ENCODE peak calls at places on chromosome 14, in nine cellular contexts. N is upper lobe of left lung; U is lung; R is esophagus squamous epithelium; K is CD4-positive, CD25-positive, alpha-beta regulatory T cell; A is tibial artery; I is GM12878; H is fibroblast of lung; Y is stomach. P is an unnamed sample. For H3K36me3, the result is how much of the 10 kb centered on the place peaks cover.

GRCh38 chr14:55277972-55278740 is 6.9 kb downstream of the FBXO34 start:
- DNase-seq in A (no peak), N (no peak), I (no peak), H (no peak), R (no peak), K (no peak), Y (no peak), U (no peak), P (no peak)

GRCh38 chr14:93859957-93860356 is 67.2 kb upstream of the FAM181A start:
- DNase-seq in Y (peak), N (no peak), H (no peak), K (no peak), R (no peak), A (no peak), I (no peak), U (no peak), P (no peak)

GRCh38 chr14:34324363-34324795 is 137.7 kb downstream of the SPTSSA start:
- DNase-seq in U (no peak), K (peak), R (no peak), I (no peak), Y (no peak), H (peak), N (no peak), A (no peak), P (no peak)

GRCh38 chr14:72554994-72555608 is 338.8 kb downstream of the DPF3 start:
- DNase-seq in H (no peak), K (no peak), N (no peak), R (no peak), I (no peak), A (no peak), Y (no peak), U (no peak), P (no peak)

GRCh38 chr14:67998804-67999203 is 179.2 kb downstream of the RAD51B start:
- DNase-seq in U (no peak), Y (no peak), I (no peak), K (no peak), N (no peak), H (no peak), R (no peak), A (no peak), P (no peak)

GRCh38 chr14:91237219-91237618 is 7.3 kb downstream of the GPR68 start:
- DNase-seq in H (peak), I (no peak), Y (no peak), U (no peak), A (no peak), R (no peak), N (no peak), K (no peak), P (no peak)

GRCh38 chr14:61517861-61518802 is 177.2 kb upstream of the HIF1A start:
- DNase-seq in R (no peak), Y (peak), H (no peak), N (no peak), A (no peak), I (peak), K (no peak), U (no peak), P (no peak)

GRCh38 chr14:55425091-55425490 is 13.5 kb upstream of the ATG14 start:
- DNase-seq in U (no peak), K (no peak), I (no peak), Y (no peak), A (no peak), H (no peak), N (no peak), R (no peak), P (no peak)

GRCh38 chr14:32938719-32939253 is at the start of gene NPAS3:
- DNase-seq in I (no peak), A (peak), N (peak), R (no peak), Y (no peak), H (peak), U (no peak), K (no peak), P (no peak)

GRCh38 chr14:93706360-93706955 is 81.8 kb downstream of the PRIMA1 start:
- DNase-seq in K (no peak), I (no peak), U (peak), H (no peak), R (no peak), N (peak), Y (no peak), A (no peak), P (no peak)

GRCh38 chr14:33747749-33748148 is 203.1 kb downstream of the EGLN3 start:
- DNase-seq in U (no peak), A (no peak), R (no peak), N (no peak), I (no peak), Y (no peak), H (no peak), K (no peak), P (no peak)

GRCh38 chr14:101559250-101559623 is 2.1 kb upstream of the DIO3 start:
- DNase-seq in K (no peak), A (no peak), U (no peak), H (no peak), I (no peak), Y (no peak), R (no peak), N (no peak), P (no peak)

GRCh38 chr14:21191261-21191808 is 35.5 kb upstream of the OR5AU1 start:
- DNase-seq in A (no peak), I (no peak), U (no peak), N (no peak), R (no peak), H (no peak), K (no peak), Y (no peak), P (no peak)

GRCh38 chr14:73173092-73173735 is 36.9 kb downstream of the PSEN1 start:
- DNase-seq in K (peak), Y (no peak), U (no peak), H (peak), I (no peak), N (no peak), A (no peak), R (no peak), P (no peak)

GRCh38 chr14:63875311-63875710 is 22.5 kb downstream of the SYNE2 start:
- DNase-seq in A (no peak), U (no peak), N (no peak), Y (no peak), H (peak), I (no peak), K (no peak), R (no peak), P (no peak)

GRCh38 chr14:101101456-101102056 is 198.0 kb upstream of the RTL1 start:
- DNase-seq in Y (no peak), A (no peak), I (no peak), U (peak), K (no peak), N (no peak), R (no peak), H (peak), P (no peak)

GRCh38 chr14:90500665-90501370 is 104.0 kb downstream of the CALM1 start:
- DNase-seq in K (no peak), A (peak), H (no peak), N (peak), R (no peak), Y (no peak), U (no peak), I (no peak), P (no peak)

GRCh38 chr14:65016461-65016860 is 29.8 kb downstream of the FNTB start:
- DNase-seq in I (no peak), Y (no peak), A (no peak), U (no peak), H (no peak), N (no peak), K (no peak), R (no peak), P (no peak)

GRCh38 chr14:35287481-35288013 is 4.6 kb upstream of the PSMA6 start:
- DNase-seq in I (peak), R (no peak), K (no peak), A (no peak), U (no peak), Y (peak), N (no peak), H (peak), P (no peak)

GRCh38 chr14:76962303-76962660 is 66.2 kb downstream of the IRF2BPL start:
- DNase-seq in Y (no peak), K (no peak), H (no peak), A (no peak), U (no peak), N (no peak), R (no peak), I (no peak), P (no peak)

GRCh38 chr14:20998674-20999366 is at the start of gene SLC39A2:
- DNase-seq in U (peak), I (no peak), R (no peak), A (peak), Y (no peak), K (no peak), H (peak), N (no peak), P (no peak)

GRCh38 chr14:77220246-77221017 is 38.8 kb downstream of the TMEM63C start:
- DNase-seq in K (no peak), U (no peak), R (no peak), I (no peak), Y (no peak), H (no peak), A (no peak), N (no peak), P (no peak)

GRCh38 chr14:75340921-75341320 is 62.3 kb downstream of the FOS start:
- DNase-seq in R (no peak), I (no peak), Y (peak), H (no peak), K (no peak), U (peak), A (peak), N (no peak), P (no peak)

GRCh38 chr14:44204061-44204815 is 302.8 kb downstream of the FSCB start:
- DNase-seq in N (no peak), U (no peak), H (peak), I (no peak), K (no peak), R (no peak), A (no peak), Y (no peak), P (no peak)

GRCh38 chr14:62455446-62455845 is 589.8 kb downstream of the KCNH5 start:
- DNase-seq in H (no peak), N (no peak), I (no peak), U (no peak), R (no peak), K (no peak), Y (no peak), A (no peak), P (no peak)

GRCh38 chr14:74913986-74914573 is 9.0 kb downstream of the RPS6KL1 start:
- DNase-seq in N (no peak), Y (peak), R (no peak), A (peak), U (peak), I (no peak), H (peak), K (no peak), P (no peak)

GRCh38 chr14:73754911-73755360 is 40.8 kb upstream of the PNMA1 start:
- DNase-seq in N (no peak), Y (peak), A (no peak), H (peak), I (no peak), K (no peak), U (no peak), R (no peak), P (no peak)

GRCh38 chr14:73116079-73116665 is 20.1 kb upstream of the PSEN1 start:
- DNase-seq in U (no peak), K (no peak), Y (no peak), A (no peak), N (no peak), H (no peak), I (no peak), R (no peak), P (no peak)

GRCh38 chr14:76101980-76102379 is 49.7 kb upstream of the GPATCH2L start:
- DNase-seq in Y (no peak), H (no peak), R (no peak), A (no peak), U (no peak), I (no peak), N (no peak), K (no peak), P (no peak)

GRCh38 chr14:101501858-101502615 is 59.3 kb upstream of the DIO3 start:
- DNase-seq in Y (peak), I (no peak), H (no peak), A (peak), U (no peak), K (no peak), R (no peak), N (no peak), P (no peak)

GRCh38 chr14:87430810-87431209 is 562.2 kb downstream of the GALC start:
- DNase-seq in N (no peak), A (no peak), Y (no peak), H (peak), U (no peak), K (no peak), R (no peak), I (no peak), P (no peak)

GRCh38 chr14:86574026-86574777 is 1044.3 kb downstream of the FLRT2 start:
- DNase-seq in N (no peak), R (no peak), K (no peak), H (peak), Y (no peak), U (no peak), A (no peak), I (no peak), P (no peak)

GRCh38 chr14:33810308-33810707 is 140.6 kb downstream of the EGLN3 start:
- DNase-seq in Y (no peak), U (no peak), A (no peak), N (no peak), I (no peak), K (no peak), H (no peak), R (no peak), P (no peak)

GRCh38 chr14:66944872-66945271 is 244.4 kb upstream of the GARIN2 start:
- DNase-seq in U (no peak), H (peak), K (peak), A (no peak), I (no peak), Y (no peak), N (no peak), R (no peak), P (no peak)

GRCh38 chr14:74380172-74380571 is 31.9 kb downstream of the VRTN start:
- DNase-seq in N (no peak), R (no peak), K (no peak), Y (no peak), H (no peak), A (no peak), U (no peak), I (no peak), P (no peak)

GRCh38 chr14:23454445-23454856 is 15.1 kb upstream of the NGDN start:
- DNase-seq in N (no peak), K (no peak), U (no peak), I (no peak), R (no peak), Y (no peak), A (no peak), H (no peak), P (no peak)

GRCh38 chr14:94029671-94030203 is 3.6 kb downstream of the OTUB2 start:
- DNase-seq in R (no peak), N (no peak), K (no peak), U (no peak), A (no peak), Y (no peak), I (no peak), H (no peak), P (no peak)

GRCh38 chr14:94611179-94611578 is 1.0 kb upstream of the SERPINA3 start:
- DNase-seq in H (no peak), N (no peak), I (no peak), R (no peak), A (no peak), Y (no peak), K (no peak), U (no peak), P (no peak)

GRCh38 chr14:65117795-65118746 is 15.8 kb upstream of the MAX start:
- DNase-seq in I (no peak), A (no peak), R (no peak), K (no peak), N (no peak), H (no peak), Y (no peak), U (no peak), P (no peak)

GRCh38 chr14:63922696-63923421 is 70.1 kb downstream of the SYNE2 start:
- DNase-seq in N (no peak), R (no peak), I (no peak), H (peak), A (peak), K (no peak), Y (peak), U (peak), P (no peak)

GRCh38 chr14:70654609-70655008 is 12.9 kb downstream of the TTC9 start:
- DNase-seq in I (peak), U (no peak), A (no peak), N (no peak), Y (no peak), H (peak), R (no peak), K (peak), P (no peak)
- H3K4me3 ChIP-seq in I (peak), U (no peak), A (no peak), N (no peak), Y (no peak), H (no peak), R (no peak), K (peak), P (peak)

GRCh38 chr14:60151715-60152114 is 13.5 kb downstream of the DHRS7 start:
- DNase-seq in N (peak), U (peak), I (no peak), K (peak), A (peak), R (peak), Y (peak), H (peak), P (peak)
- H3K36me3 ChIP-seq in N (half or more), U (under half), I (under half), K (under half), A (under half), R (under half), Y (half or more), H (under half), P (under half)

DNA sequence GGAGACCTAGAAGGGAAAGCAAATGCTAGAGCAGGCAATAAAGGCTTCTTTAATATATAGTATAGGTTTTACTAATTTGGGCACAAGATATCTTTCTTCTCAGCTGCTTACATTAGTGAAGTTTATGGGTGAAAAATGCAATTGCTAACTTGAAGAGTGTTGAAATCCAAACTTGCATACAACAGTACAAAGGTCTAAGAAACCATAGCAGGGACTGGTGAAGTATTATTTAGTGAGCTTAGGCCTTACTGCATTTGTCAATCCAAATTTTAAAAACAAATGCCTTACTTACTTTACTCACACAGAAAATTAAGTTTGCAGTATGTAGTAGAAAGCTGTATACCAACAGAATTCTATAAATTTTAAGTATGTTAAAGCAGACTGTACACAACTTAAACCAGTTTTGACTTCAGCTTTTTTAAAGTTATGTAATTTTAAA is 1.4 kb upstream of the AP4S1 start:
- DNase-seq in I (no peak), A (no peak), R (no peak), U (no peak), H (no peak), Y (no peak), N (no peak), K (no peak), P (no peak)
- H3K4me3 ChIP-seq in I (peak), A (peak), R (peak), U (no peak), H (peak), Y (peak), N (peak), K (peak), P (no peak)

GRCh38 chr14:80787876-80788275 is 153.7 kb downstream of the CEP128 start:
- DNase-seq in N (no peak), Y (no peak), H (no peak), U (no peak), A (no peak), R (no peak), I (no peak), K (no peak), P (no peak)
- H3K36me3 ChIP-seq in N (under half), Y (under half), H (under half), U (under half), A (under half), R (under half), I (under half), K (under half), P (under half)

DNA sequence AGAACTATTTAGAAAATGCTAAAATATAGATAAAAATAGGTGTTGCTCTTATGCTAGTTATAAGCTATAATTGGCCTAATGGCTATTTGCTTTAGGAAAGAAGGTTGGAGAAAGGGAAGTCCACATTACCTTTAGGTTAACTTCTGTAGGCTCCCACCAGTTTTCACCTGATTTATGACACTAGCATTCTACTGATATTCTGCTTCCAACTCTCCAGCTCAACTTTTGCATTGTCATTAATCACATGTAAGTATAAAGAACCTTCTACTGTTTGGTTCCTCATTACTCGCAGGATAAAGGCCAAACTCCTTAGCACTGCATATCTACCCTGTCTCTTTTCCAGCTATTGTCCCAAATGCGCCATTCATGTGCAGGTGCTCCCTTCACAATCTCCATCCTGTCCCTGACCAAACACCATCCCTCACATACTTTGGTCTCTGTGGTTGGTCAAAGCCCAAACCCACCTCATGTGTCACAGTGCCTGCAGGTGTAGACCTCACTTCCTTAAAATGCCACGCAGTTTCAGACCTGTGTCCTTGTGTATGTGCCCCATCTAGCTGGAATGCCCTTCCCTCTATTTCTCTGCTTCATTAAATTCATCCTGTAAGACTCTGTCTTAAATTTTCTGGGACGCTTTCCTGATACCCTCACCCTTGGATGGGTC is 3.3 kb downstream of the DDHD1 start:
- DNase-seq in Y (no peak), N (no peak), R (no peak), H (no peak), I (no peak), K (no peak), A (no peak), U (no peak), P (no peak)
- H3K4me3 ChIP-seq in Y (no peak), N (no peak), R (no peak), H (no peak), I (peak), K (peak), A (no peak), U (no peak), P (no peak)

GRCh38 chr14:71060795-71061455 is 153.7 kb downstream of the PCNX1 start:
- DNase-seq in R (no peak), H (peak), U (no peak), K (no peak), A (no peak), Y (no peak), I (no peak), N (no peak), P (no peak)
- H3K36me3 ChIP-seq in R (under half), H (under half), U (under half), K (half or more), A (half or more), Y (half or more), I (under half), N (half or more), P (half or more)

DNA sequence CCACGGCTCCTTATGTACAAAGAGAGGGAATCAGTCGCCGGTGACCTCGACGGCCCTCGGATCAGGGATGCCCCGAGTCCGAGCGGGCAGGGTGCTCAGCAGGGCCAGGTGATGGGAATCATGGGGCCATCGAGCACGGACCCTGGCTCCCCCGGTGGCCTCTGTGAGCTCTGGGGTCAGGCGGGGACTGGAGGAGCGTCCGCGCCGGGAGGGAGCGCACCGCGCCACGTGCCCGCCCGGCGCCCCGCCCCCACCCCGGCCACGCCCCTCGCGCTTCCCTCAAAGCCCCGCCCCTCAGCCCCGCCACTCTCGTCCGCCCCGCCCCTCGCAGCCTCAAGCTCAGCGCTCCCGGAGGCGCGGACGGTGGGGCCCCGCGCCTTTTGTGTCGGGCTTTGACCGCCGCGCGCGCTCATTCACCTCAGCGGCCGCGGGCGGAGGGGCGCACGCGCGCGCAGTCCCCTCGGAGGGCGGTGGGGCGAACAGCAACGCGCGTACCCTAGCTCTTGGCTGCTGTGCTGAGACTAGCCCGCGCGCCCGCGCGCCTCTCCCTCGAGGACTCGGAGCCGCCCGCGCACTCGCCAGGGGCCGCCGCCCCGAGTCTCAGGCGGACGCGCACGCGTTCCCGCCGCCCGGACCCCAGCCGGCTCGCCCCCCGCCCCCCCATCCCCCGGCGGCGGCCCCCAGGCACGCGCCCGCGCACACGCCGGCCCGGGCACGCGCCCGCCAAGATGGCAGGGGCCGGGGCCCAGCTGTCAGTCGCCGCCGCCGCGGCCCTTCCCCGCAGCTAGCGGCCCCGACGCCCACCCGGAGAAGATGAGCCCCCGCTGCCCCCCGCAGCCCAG is 93.9 kb upstream of the EVL start:
- DNase-seq in A (peak), U (peak), K (peak), Y (peak), N (peak), H (peak), I (no peak), R (no peak), P (peak)
- H3K4me3 ChIP-seq in A (peak), U (peak), K (no peak), Y (peak), N (peak), H (peak), I (peak), R (peak), P (peak)